ENCODE peak calls at places on chromosome 12, in nine cellular contexts. O, N, Y, V, B, Z, R, J and G are unnamed samples.
A peak's percentile ranks its signal among the peaks of the same experiment; 100 is the strongest.

GRCh38 chr12:182381-182883 is 31.5 kb downstream of the SLC6A12 start:
- DNase-seq in O (no peak), N (peak; percentile 83), Y (no peak), V (peak; percentile 42), B (no peak), Z (peak; percentile 79), R (no peak), J (no peak), G (peak; percentile 50)

GRCh38 chr12:77999074-77999715 is 168.5 kb downstream of the NAV3 start:
- DNase-seq in O (peak; percentile 7), N (no peak), Y (no peak), V (no peak), B (no peak), Z (no peak), R (no peak), J (no peak), G (no peak)

GRCh38 chr12:13337786-13338185 is 141.3 kb downstream of the EMP1 start:
- DNase-seq in O (no peak), N (no peak), Y (no peak), V (no peak), B (no peak), Z (no peak), R (no peak), J (no peak), G (no peak)

GRCh38 chr12:58316926-58317325 is 375.6 kb downstream of the ATP23 start:
- DNase-seq in O (no peak), N (no peak), Y (no peak), V (no peak), B (no peak), Z (no peak), R (no peak), J (no peak), G (no peak)

GRCh38 chr12:67223225-67223624 is 45.9 kb upstream of the CAND1 start:
- DNase-seq in O (no peak), N (no peak), Y (no peak), V (no peak), B (no peak), Z (no peak), R (no peak), J (no peak), G (no peak)

GRCh38 chr12:130951636-130952035 is 2.1 kb upstream of the ADGRD1 start:
- DNase-seq in O (no peak), N (no peak), Y (no peak), V (no peak), B (no peak), Z (no peak), R (no peak), J (peak; percentile 26), G (no peak)

GRCh38 chr12:105561981-105562726 is 231.7 kb downstream of the C12orf75 start:
- DNase-seq in O (no peak), N (peak; percentile 91), Y (peak; percentile 86), V (peak; percentile 62), B (peak; percentile 10), Z (peak; percentile 66), R (peak; percentile 38), J (peak; percentile 55), G (peak; percentile 48)

GRCh38 chr12:120466560-120467315 is 2.8 kb downstream of the SRSF9 start:
- DNase-seq in O (no peak), N (peak; percentile 23), Y (no peak), V (no peak), B (peak; percentile 76), Z (peak; percentile 38), R (no peak), J (no peak), G (peak; percentile 58)

GRCh38 chr12:103814436-103814835 is 26.6 kb downstream of the NT5DC3 start:
- DNase-seq in O (no peak), N (peak; percentile 52), Y (no peak), V (no peak), B (no peak), Z (no peak), R (no peak), J (no peak), G (peak; percentile 67)

GRCh38 chr12:74349925-74350324 is 187.7 kb upstream of the ATXN7L3B start:
- DNase-seq in O (no peak), N (peak; percentile 40), Y (no peak), V (no peak), B (no peak), Z (no peak), R (no peak), J (no peak), G (peak; percentile 46)

GRCh38 chr12:69544087-69544486 is 41.2 kb upstream of the CCT2 start:
- DNase-seq in O (no peak), N (no peak), Y (no peak), V (no peak), B (no peak), Z (no peak), R (no peak), J (no peak), G (no peak)

GRCh38 chr12:107317751-107318553 is 224.6 kb upstream of the CRY1 start:
- DNase-seq in O (peak; percentile 41), N (peak; percentile 95), Y (peak; percentile 94), V (peak; percentile 74), B (peak; percentile 92), Z (no peak), R (no peak), J (peak; percentile 85), G (peak; percentile 97)
- TF ChIP-seq CTCF in O (no peak), N (peak; percentile 7), Y (no peak), V (peak; percentile 27), B (peak; percentile 9), Z (no peak), R (no peak), J (no peak), G (peak; percentile 55)

GRCh38 chr12:16685107-16685506 is 79.1 kb upstream of the LMO3 start:
- DNase-seq in O (no peak), N (no peak), Y (no peak), V (no peak), B (no peak), Z (peak; percentile 2), R (no peak), J (no peak), G (no peak)
- TF ChIP-seq CTCF in O (no peak), N (peak; percentile 10), Y (no peak), V (peak; percentile 41), B (no peak), Z (peak; percentile 75), R (peak; percentile 25), J (no peak), G (no peak)

DNA sequence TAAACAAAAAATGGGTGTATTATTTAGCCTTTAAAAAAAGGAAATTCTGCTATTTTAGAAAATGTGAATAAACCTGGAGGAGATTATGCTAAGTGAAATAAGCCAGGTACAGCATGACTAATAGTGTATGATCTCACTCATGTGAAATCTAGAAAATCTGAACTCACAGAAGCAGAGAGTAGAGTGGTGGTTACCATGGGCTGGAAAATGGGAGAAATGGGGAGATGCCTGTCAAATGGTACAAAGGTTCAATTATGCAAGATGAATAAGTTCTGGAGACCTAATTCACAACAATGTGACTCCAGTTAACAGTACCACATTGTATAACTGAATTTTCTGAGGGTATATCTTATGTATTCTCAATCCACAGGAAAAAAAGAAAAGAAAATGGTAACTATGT is 17.4 kb upstream of the LEMD3 start:
- DNase-seq in O (no peak), N (peak; percentile 2), Y (no peak), V (no peak), B (no peak), Z (no peak), R (no peak), J (no peak), G (no peak)
- TF ChIP-seq CTCF in O (no peak), N (no peak), Y (no peak), V (no peak), B (no peak), Z (no peak), R (no peak), J (no peak), G (no peak)

DNA sequence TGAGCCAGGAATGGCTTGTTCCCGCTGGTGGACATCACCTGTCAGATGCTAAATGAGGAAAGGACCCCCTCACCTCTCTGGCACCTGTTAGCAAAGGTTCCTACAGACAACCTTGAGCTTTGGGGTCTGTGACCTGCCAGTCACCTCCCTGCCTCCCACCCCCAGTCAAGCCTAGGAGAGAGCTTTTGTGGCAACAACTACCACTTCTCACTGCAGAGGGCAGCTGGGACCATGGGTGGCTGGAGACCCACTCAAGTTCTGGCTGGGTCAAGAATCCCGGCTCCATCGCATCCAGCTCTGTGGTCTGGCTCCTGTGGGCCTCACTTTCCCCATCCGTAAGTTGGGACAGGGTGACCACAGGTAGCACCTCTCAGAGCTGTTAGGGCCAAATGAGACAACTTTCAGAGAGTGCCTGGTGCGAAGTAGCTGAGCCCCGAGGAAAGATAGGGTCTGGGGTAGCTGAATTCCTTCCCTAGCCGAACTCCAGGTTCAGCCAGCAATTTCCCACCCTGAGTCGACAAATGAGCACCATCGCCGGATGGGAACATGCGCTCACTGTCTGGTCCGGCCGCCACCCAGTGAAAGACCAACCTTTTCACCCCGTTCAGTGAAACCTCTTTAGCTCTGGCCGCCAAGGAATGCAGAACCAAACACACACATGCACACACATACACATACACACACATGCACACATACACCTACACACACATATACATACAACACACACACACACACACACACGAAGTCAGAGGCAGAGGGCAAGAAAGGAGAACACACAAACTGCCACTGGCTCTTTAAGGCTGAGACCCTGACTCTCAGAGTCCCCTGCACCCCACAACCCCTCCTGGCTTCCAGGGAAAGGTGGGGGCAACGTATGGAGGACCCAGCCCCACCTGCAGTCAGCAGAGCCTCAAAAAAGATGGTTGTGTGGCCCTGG is 1.9 kb downstream of the TMEM119 start:
- DNase-seq in O (no peak), N (no peak), Y (no peak), V (no peak), B (no peak), Z (no peak), R (no peak), J (no peak), G (no peak)
- TF ChIP-seq CTCF in O (no peak), N (no peak), Y (no peak), V (no peak), B (no peak), Z (no peak), R (no peak), J (no peak), G (no peak)

GRCh38 chr12:27524839-27525238 is 833 bp downstream of the PPFIBP1 start:
- DNase-seq in O (no peak), N (no peak), Y (no peak), V (no peak), B (peak; percentile 23), Z (peak; percentile 35), R (no peak), J (no peak), G (no peak)
- TF ChIP-seq CTCF in O (no peak), N (no peak), Y (no peak), V (peak; percentile 7), B (no peak), Z (peak; percentile 50), R (no peak), J (no peak), G (peak; percentile 32)

GRCh38 chr12:125773033-125773432 is 707.8 kb downstream of the AACS start:
- DNase-seq in O (peak; percentile 32), N (peak; percentile 8), Y (no peak), V (no peak), B (peak; percentile 26), Z (no peak), R (no peak), J (no peak), G (no peak)
- TF ChIP-seq CTCF in O (peak; percentile 52), N (no peak), Y (no peak), V (no peak), B (no peak), Z (peak; percentile 31), R (peak; percentile 13), J (peak; percentile 16), G (no peak)

GRCh38 chr12:34301251-34302130 is 279.2 kb downstream of the ALG10 start:
- DNase-seq in O (no peak), N (no peak), Y (peak; percentile 77), V (no peak), B (no peak), Z (no peak), R (no peak), J (no peak), G (no peak)
- TF ChIP-seq CTCF in O (no peak), N (no peak), Y (no peak), V (no peak), B (no peak), Z (no peak), R (no peak), J (no peak), G (no peak)

GRCh38 chr12:51028126-51028810 is 2.1 kb upstream of the SLC11A2 start:
- DNase-seq in O (peak; percentile 19), N (peak; percentile 23), Y (no peak), V (no peak), B (peak; percentile 29), Z (peak; percentile 42), R (no peak), J (no peak), G (peak; percentile 73)
- TF ChIP-seq CTCF in O (peak; percentile 18), N (no peak), Y (no peak), V (peak; percentile 39), B (peak; percentile 19), Z (peak; percentile 49), R (no peak), J (no peak), G (peak; percentile 54)